ENCODE peak calls at places on chromosomes 4 and X, in eight cellular contexts. N, L, O, X, S, G, T and K are unnamed samples.
A peak's percentile ranks its signal among the peaks of the same experiment; 100 is the strongest.

GRCh38 chr4:13328591-13328990 is 155.5 kb downstream of the RAB28 start:
- DNase-seq in N (no peak), L (no peak), O (no peak), X (no peak), S (no peak), G (no peak), T (no peak), K (no peak)

GRCh38 chrX:39065051-39065871 is 264.0 kb downstream of the MID1IP1 start:
- DNase-seq in N (no peak), L (no peak), O (no peak), X (no peak), S (no peak), G (no peak), T (peak; percentile 46), K (no peak)

GRCh38 chr4:114383721-114384120 is 214.9 kb upstream of the UGT8 start:
- DNase-seq in N (no peak), L (no peak), O (no peak), X (no peak), S (no peak), G (no peak), T (no peak), K (no peak)

GRCh38 chr4:18180892-18181291 is 159.3 kb upstream of the LCORL start:
- DNase-seq in N (no peak), L (no peak), O (no peak), X (no peak), S (no peak), G (no peak), T (no peak), K (no peak)

GRCh38 chr4:25123236-25123635 is 37.0 kb downstream of the SEPSECS start:
- DNase-seq in N (no peak), L (no peak), O (no peak), X (no peak), S (no peak), G (no peak), T (no peak), K (no peak)

GRCh38 chrX:118615141-118615540 is 112.3 kb upstream of the IL13RA1 start:
- DNase-seq in N (no peak), L (no peak), O (no peak), X (no peak), S (no peak), G (no peak), T (no peak), K (no peak)

GRCh38 chr4:150251752-150252190 is 173.5 kb downstream of the DCLK2 start:
- DNase-seq in N (no peak), L (peak; percentile 79), O (no peak), X (no peak), S (no peak), G (no peak), T (no peak), K (no peak)

GRCh38 chr4:78781925-78782324 is 5.8 kb downstream of the BMP2K start:
- DNase-seq in N (no peak), L (no peak), O (no peak), X (no peak), S (no peak), G (no peak), T (no peak), K (no peak)

GRCh38 chrX:47384502-47384901 is 14.1 kb downstream of the ZNF157 start:
- DNase-seq in N (peak; percentile 69), L (peak; percentile 80), O (peak; percentile 71), X (peak; percentile 76), S (peak; percentile 80), G (peak; percentile 49), T (peak; percentile 29), K (no peak)

GRCh38 chr4:183783933-183784622 is 121.0 kb upstream of the STOX2 start:
- DNase-seq in N (no peak), L (no peak), O (peak; percentile 52), X (no peak), S (no peak), G (no peak), T (peak; percentile 45), K (no peak)

GRCh38 chrX:1719270-1719669 is 104.4 kb downstream of the ASMT start:
- DNase-seq in N (no peak), L (no peak), O (no peak), X (no peak), S (no peak), G (no peak), T (no peak), K (no peak)

GRCh38 chrX:19955306-19955705 is 35.6 kb downstream of the BCLAF3 start:
- DNase-seq in N (no peak), L (no peak), O (peak; percentile 5), X (no peak), S (no peak), G (no peak), T (no peak), K (no peak)

GRCh38 chrX:46620505-46620904 is 46.9 kb downstream of the CHST7 start:
- DNase-seq in N (no peak), L (no peak), O (no peak), X (no peak), S (no peak), G (no peak), T (no peak), K (no peak)

DNA sequence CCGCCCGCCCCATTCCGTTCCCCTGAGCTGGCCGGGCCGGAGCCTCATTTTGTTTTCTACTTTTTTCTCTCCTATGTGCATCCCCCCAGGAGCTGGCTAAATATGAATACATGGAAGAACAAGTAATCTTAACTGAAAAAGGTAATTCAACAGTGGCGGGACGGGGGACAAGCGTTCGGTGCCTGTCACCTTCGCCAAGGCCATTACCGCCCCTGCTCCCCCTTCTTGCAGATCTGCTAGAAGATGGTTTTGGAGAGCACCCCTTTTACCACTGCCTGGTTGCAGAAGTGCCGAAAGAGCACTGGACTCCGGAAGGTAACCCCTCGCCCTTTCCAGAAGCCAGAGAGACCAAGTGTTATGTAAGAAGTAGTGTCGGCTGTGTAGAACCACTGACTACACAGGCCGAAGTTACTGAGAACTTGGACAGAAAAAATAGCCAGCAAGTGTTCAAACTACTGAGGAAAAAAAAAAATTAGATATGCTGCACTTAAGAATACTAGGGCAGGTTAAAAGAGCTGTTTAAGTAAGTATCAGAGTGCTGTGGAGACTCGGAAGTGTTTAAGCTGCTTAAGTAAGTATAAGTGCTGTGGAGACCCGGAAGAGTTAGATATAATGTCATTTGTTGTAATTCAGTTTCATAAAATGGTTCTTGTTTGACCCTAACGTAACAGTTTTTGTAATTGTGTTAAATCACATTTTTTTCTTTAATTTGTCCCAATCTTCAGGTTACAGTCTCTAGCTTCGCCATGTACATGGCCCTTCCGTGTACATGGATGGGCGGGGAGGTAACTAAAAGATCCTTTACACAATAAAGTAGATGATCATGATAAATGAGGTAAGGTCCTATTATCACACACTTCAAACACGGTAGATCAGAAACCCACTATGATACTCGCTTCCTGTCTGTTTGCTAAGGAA is 855 bp downstream of the SAT1 start:
- DNase-seq in N (peak; percentile 27), L (no peak), O (no peak), X (no peak), S (no peak), G (no peak), T (no peak), K (no peak)
- TF ChIP-seq POLR2A in N (no peak), L (no peak), O (no peak), X (no peak), S (peak; percentile 5), G (no peak), T (no peak), K (no peak)

GRCh38 chr4:76198411-76199237 is 15.0 kb downstream of the SCARB2 start:
- DNase-seq in N (peak; percentile 12), L (peak; percentile 94), O (peak; percentile 79), X (peak; percentile 54), S (no peak), G (peak; percentile 73), T (peak; percentile 77), K (no peak)

GRCh38 chr4:76199664-76200211 is 13.9 kb downstream of the SCARB2 start:
- DNase-seq in N (no peak), L (no peak), O (no peak), X (peak; percentile 43), S (peak; percentile 87), G (no peak), T (peak; percentile 60), K (no peak)

GRCh38 chr4:76197001-76197743 is 16.5 kb downstream of the SCARB2 start:
- DNase-seq in N (no peak), L (no peak), O (no peak), X (no peak), S (no peak), G (peak; percentile 18), T (no peak), K (no peak)

GRCh38 chr4:76195326-76195725 is 18.3 kb downstream of the SCARB2 start:
- DNase-seq in N (no peak), L (no peak), O (no peak), X (no peak), S (no peak), G (no peak), T (no peak), K (no peak)

DNA sequence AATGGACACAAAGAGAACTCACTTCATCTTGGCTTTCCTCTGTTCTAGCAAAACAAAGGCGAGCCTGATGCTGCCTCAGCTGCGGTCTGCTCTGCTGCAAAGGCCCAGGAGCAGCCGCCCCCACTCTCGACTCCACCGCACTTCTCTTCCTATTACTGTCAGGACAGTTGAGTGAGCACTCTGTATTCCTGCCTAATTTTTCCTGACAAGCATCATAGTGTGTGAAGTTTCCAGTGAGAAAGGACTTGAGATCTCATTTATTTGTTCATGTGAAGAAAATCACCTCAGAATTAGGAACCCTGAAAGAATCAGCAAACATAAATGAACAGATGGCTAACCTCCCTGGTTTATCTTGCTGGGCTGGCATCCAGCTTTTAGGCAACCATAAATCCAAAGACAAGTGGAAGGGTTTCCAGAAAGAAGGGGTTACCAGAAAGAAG is 15.6 kb downstream of the SCARB2 start:
- DNase-seq in N (no peak), L (peak; percentile 85), O (peak; percentile 42), X (no peak), S (peak; percentile 79), G (peak; percentile 61), T (peak; percentile 62), K (no peak)
- H3K4me1 ChIP-seq in N (peaks cover 43% of the 10 kb centered on the region), L (peaks cover 98% of the 10 kb centered on the region), O (peaks cover 67% of the 10 kb centered on the region), X (peaks cover 76% of the 10 kb centered on the region), S (peaks cover 100% of the 10 kb centered on the region), G (peaks cover 28% of the 10 kb centered on the region), T (peaks cover 95% of the 10 kb centered on the region), K (peaks cover 81% of the 10 kb centered on the region)

DNA sequence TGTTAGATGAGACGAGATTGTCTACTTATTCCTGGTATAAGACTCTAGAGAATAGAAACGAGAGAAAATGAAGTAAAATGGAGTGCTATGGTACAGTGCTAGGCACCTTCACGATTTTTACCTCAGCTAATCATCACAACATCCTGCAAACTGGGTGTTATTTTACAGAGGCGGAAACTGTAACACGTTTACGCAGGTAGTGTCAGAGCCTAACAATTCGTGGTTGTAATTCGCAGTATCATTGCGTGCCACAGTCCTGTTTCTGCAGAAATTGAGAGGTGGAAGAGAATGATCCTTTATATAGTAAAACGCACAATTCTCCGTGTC is 383 bp upstream of the TBC1D19 start:
- DNase-seq in N (no peak), L (no peak), O (no peak), X (no peak), S (no peak), G (no peak), T (no peak), K (no peak)
- TF ChIP-seq POLR2A in N (no peak), L (no peak), O (no peak), X (no peak), S (no peak), G (no peak), T (no peak), K (no peak)

DNA sequence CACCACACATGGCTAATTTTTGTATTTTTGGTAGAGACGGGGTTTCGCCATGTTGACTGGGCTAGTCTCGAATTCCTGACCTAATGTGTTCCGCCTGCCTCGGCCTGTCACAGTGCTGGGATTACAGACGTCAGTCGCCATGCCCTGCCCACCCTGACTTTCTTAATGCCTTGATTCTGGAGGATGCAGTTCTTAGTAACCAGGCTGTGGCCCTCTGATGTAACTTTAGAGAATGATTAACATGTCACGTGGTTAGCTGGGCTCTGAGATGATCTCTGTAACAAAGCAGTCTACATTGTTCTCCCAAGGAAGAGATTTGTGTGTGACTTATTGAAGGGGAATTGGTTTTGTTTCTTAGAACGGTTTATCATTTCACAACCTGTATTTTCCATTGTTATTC is 30.6 kb downstream of the ANK2 start:
- DNase-seq in N (peak; percentile 65), L (no peak), O (no peak), X (no peak), S (no peak), G (no peak), T (no peak), K (no peak)
- H3K4me1 ChIP-seq in N (peaks cover 8% of the 10 kb centered on the region), L (no peaks in the 10 kb centered on the region), O (no peaks in the 10 kb centered on the region), X (no peaks in the 10 kb centered on the region), S (no peaks in the 10 kb centered on the region), G (peaks cover 4% of the 10 kb centered on the region), T (no peaks in the 10 kb centered on the region), K (no peaks in the 10 kb centered on the region)